ENCODE peak calls at places on chromosomes 3 and 15, in eight cellular contexts. W, F, A, M, G, D, U and X are unnamed samples.

GRCh38 chr3:145145461-145145860 is 1015.5 kb downstream of the PLOD2 start:
- DNase-seq in W (no peak), F (no peak), A (no peak), M (no peak), G (no peak), D (no peak), U (no peak), X (no peak)

GRCh38 chr3:105521803-105522202 is 155.1 kb downstream of the ALCAM start:
- DNase-seq in W (no peak), F (no peak), A (no peak), M (no peak), G (no peak), D (no peak), U (no peak), X (no peak)

GRCh38 chr15:70892912-70893560 is 410 bp downstream of the LRRC49 start:
- DNase-seq in W (peak), F (no peak), A (peak), M (no peak), G (peak), D (peak), U (peak), X (peak)

GRCh38 chr3:194561306-194561974 is 71.8 kb downstream of the TMEM44 start:
- DNase-seq in W (peak), F (no peak), A (peak), M (no peak), G (peak), D (no peak), U (peak), X (no peak)

GRCh38 chr15:75732809-75733451 is 20.3 kb upstream of the CSPG4 start:
- DNase-seq in W (no peak), F (peak), A (peak), M (peak), G (peak), D (peak), U (peak), X (no peak)

GRCh38 chr15:67068724-67069400 is 3.5 kb downstream of the SMAD3 start:
- DNase-seq in W (no peak), F (no peak), A (peak), M (no peak), G (peak), D (no peak), U (no peak), X (no peak)

GRCh38 chr3:51637941-51638471 is 33.0 kb upstream of the TEX264 start:
- DNase-seq in W (peak), F (peak), A (peak), M (no peak), G (peak), D (peak), U (peak), X (peak)

GRCh38 chr3:100076544-100077529 is 37.5 kb downstream of the FILIP1L start:
- DNase-seq in W (no peak), F (no peak), A (no peak), M (no peak), G (no peak), D (no peak), U (no peak), X (no peak)

GRCh38 chr3:184181596-184181995 is 4.4 kb upstream of the ABCF3 start:
- DNase-seq in W (no peak), F (no peak), A (no peak), M (no peak), G (no peak), D (no peak), U (no peak), X (no peak)

GRCh38 chr3:52121813-52122212 is 32.4 kb downstream of the POC1A start:
- DNase-seq in W (no peak), F (no peak), A (no peak), M (no peak), G (no peak), D (peak), U (no peak), X (no peak)

GRCh38 chr3:65758871-65759598 is 279.7 kb downstream of the MAGI1 start:
- DNase-seq in W (no peak), F (no peak), A (peak), M (no peak), G (peak), D (no peak), U (no peak), X (no peak)

GRCh38 chr15:68371160-68371559 is 60.8 kb downstream of the ITGA11 start:
- DNase-seq in W (no peak), F (no peak), A (no peak), M (no peak), G (no peak), D (no peak), U (no peak), X (no peak)

GRCh38 chr3:124768812-124769211 is 38.6 kb downstream of the UMPS start:
- DNase-seq in W (no peak), F (peak), A (no peak), M (no peak), G (no peak), D (peak), U (no peak), X (no peak)
- TF ChIP-seq CTCF in W (no peak), F (peak), A (no peak), M (peak), G (peak), D (peak), U (peak), X (no peak)

GRCh38 chr3:13188975-13189374 is 115.7 kb upstream of the IQSEC1 start:
- DNase-seq in W (no peak), F (no peak), A (no peak), M (peak), G (no peak), D (no peak), U (no peak), X (no peak)

GRCh38 chr3:13188380-13188779 is 115.2 kb upstream of the IQSEC1 start:
- DNase-seq in W (no peak), F (no peak), A (no peak), M (no peak), G (no peak), D (no peak), U (no peak), X (no peak)

GRCh38 chr3:13187593-13187992 is 114.4 kb upstream of the IQSEC1 start:
- DNase-seq in W (no peak), F (no peak), A (no peak), M (no peak), G (no peak), D (no peak), U (no peak), X (no peak)

GRCh38 chr3:13186416-13186815 is 113.2 kb upstream of the IQSEC1 start:
- DNase-seq in W (no peak), F (no peak), A (no peak), M (peak), G (no peak), D (no peak), U (peak), X (no peak)

DNA sequence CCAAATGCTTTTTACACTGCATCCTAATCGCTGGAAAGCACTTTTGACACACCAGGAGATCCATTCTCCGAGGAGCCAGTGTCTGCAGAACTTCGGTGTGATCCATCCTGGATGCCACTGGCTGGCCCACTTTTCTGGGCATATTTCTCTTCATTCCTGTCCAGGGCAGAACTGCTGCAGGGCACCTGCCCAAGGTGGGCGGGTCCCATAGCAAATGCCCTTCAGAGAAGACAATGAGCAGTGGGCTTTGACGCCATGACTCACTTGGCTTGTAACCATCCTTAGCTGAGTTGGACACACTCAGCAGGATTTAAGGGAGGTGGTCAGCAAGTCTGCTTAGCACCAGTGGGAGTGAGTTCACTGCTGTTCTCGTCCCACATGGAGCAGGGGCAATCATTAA is 112.5 kb upstream of the IQSEC1 start:
- DNase-seq in W (no peak), F (no peak), A (no peak), M (no peak), G (no peak), D (no peak), U (no peak), X (no peak)
- TF ChIP-seq CTCF in W (no peak), F (no peak), A (no peak), M (no peak), G (no peak), D (no peak), U (no peak), X (no peak)

GRCh38 chr3:126415661-126416591 is 21.2 kb downstream of the CFAP100 start:
- DNase-seq in W (no peak), F (peak), A (no peak), M (no peak), G (no peak), D (no peak), U (no peak), X (no peak)
- TF ChIP-seq CTCF in W (no peak), F (no peak), A (no peak), M (no peak), G (no peak), D (no peak), U (no peak), X (no peak)

GRCh38 chr3:9253327-9253726 is 3.9 kb upstream of the SRGAP3 start:
- DNase-seq in W (peak), F (no peak), A (no peak), M (no peak), G (no peak), D (no peak), U (peak), X (no peak)

GRCh38 chr3:9250236-9250635 is 790 bp upstream of the SRGAP3 start:
- DNase-seq in W (no peak), F (peak), A (no peak), M (no peak), G (no peak), D (no peak), U (no peak), X (no peak)

GRCh38 chr3:9249273-9250192 is at the start of gene SRGAP3:
- DNase-seq in W (peak), F (peak), A (peak), M (peak), G (peak), D (peak), U (peak), X (peak)

GRCh38 chr3:9248232-9249191 is 934 bp downstream of the SRGAP3 start:
- DNase-seq in W (no peak), F (no peak), A (no peak), M (no peak), G (no peak), D (no peak), U (no peak), X (no peak)

GRCh38 chr3:9251055-9251786 is 1.8 kb upstream of the SRGAP3 start:
- DNase-seq in W (peak), F (no peak), A (no peak), M (no peak), G (no peak), D (no peak), U (no peak), X (no peak)
- TF ChIP-seq CTCF in W (peak), F (peak), A (no peak), M (no peak), G (no peak), D (no peak), U (peak), X (peak)

GRCh38 chr15:52784799-52785671 is 5.1 kb downstream of the ONECUT1 start:
- DNase-seq in W (no peak), F (peak), A (no peak), M (no peak), G (no peak), D (no peak), U (no peak), X (no peak)
- TF ChIP-seq CTCF in W (no peak), F (no peak), A (no peak), M (no peak), G (no peak), D (no peak), U (no peak), X (no peak)

GRCh38 chr3:127448161-127448561 is 142.4 kb downstream of the TPRA1 start:
- DNase-seq in W (no peak), F (no peak), A (no peak), M (peak), G (no peak), D (no peak), U (no peak), X (no peak)
- TF ChIP-seq CTCF in W (no peak), F (peak), A (no peak), M (no peak), G (no peak), D (no peak), U (no peak), X (no peak)